ENCODE peak calls at places on chromosomes 13 and 19, in seven cellular contexts. F is foreskin fibroblast, M is PC-3, K is kidney, P is left ventricle myocardium inferior, A is DND-41, Z is AG04450. E is an unnamed sample.
A peak's percentile ranks its signal among the peaks of the same experiment; 100 is the strongest.

GRCh38 chr19:14409157-14410053 is 9.7 kb downstream of the DDX39A start:
- DNase-seq in F (no peak), M (no peak), K (no peak), A (no peak), Z (no peak), P (no peak), E (no peak)

GRCh38 chr13:29538625-29538976 is 56.9 kb downstream of the SLC7A1 start:
- DNase-seq in P (no peak), A (no peak), Z (no peak), M (no peak), K (no peak), F (no peak), E (no peak)

GRCh38 chr13:30569901-30570576 is 47.7 kb upstream of the USPL1 start:
- DNase-seq in M (peak; percentile 88), F (peak; percentile 94), Z (peak; percentile 91), P (no peak), K (no peak), A (no peak), E (peak; percentile 83)

GRCh38 chr13:31824705-31825512 is 85.6 kb downstream of the RXFP2 start:
- DNase-seq in P (no peak), A (no peak), M (peak; percentile 19), K (no peak), F (no peak), Z (no peak), E (no peak)

GRCh38 chr13:51804295-51805172 is 571 bp upstream of the DHRS12 start:
- DNase-seq in K (no peak), A (no peak), Z (no peak), F (no peak), P (no peak), M (no peak), E (no peak)

GRCh38 chr19:52369463-52370340 is at the start of gene ZNF880:
- DNase-seq in P (peak; percentile 95), A (no peak), Z (peak; percentile 80), F (peak; percentile 92), K (peak; percentile 98), M (peak; percentile 52), E (peak; percentile 37)

GRCh38 chr13:42384265-42384664 is 112.3 kb downstream of the AKAP11 start:
- DNase-seq in A (no peak), M (peak; percentile 59), P (no peak), K (no peak), Z (no peak), F (no peak), E (no peak)

GRCh38 chr19:17243854-17244617 is 1.7 kb downstream of the NR2F6 start:
- DNase-seq in Z (no peak), M (peak; percentile 42), A (no peak), K (peak; percentile 87), P (peak; percentile 75), F (no peak), E (no peak)

GRCh38 chr13:46530084-46530935 is 22.7 kb upstream of the LRCH1 start:
- DNase-seq in M (peak; percentile 80), A (no peak), F (no peak), Z (no peak), P (no peak), K (no peak), E (no peak)

GRCh38 chr19:52662631-52663030 is 24.5 kb upstream of the ZNF83 start:
- DNase-seq in A (no peak), M (peak; percentile 88), K (no peak), P (no peak), F (no peak), Z (no peak), E (no peak)

GRCh38 chr13:108609353-108609752 is 20.1 kb upstream of the MYO16 start:
- DNase-seq in K (no peak), M (peak; percentile 57), F (no peak), P (no peak), A (no peak), Z (peak; percentile 6), E (peak; percentile 0)

GRCh38 chr19:4559569-4559968 is at the start of gene SEMA6B:
- DNase-seq in F (peak; percentile 13), M (no peak), Z (no peak), A (no peak), P (peak; percentile 55), K (no peak), E (no peak)

GRCh38 chr19:444677-445210 is 16.1 kb downstream of the SHC2 start:
- DNase-seq in M (no peak), P (no peak), F (no peak), K (no peak), A (no peak), Z (no peak), E (no peak)

GRCh38 chr13:23810842-23811241 is 78.4 kb downstream of the MIPEP start:
- DNase-seq in M (no peak), K (no peak), P (no peak), A (no peak), F (no peak), Z (no peak), E (no peak)

GRCh38 chr13:53064721-53065120 is 36.1 kb downstream of the OLFM4 start:
- DNase-seq in M (no peak), K (no peak), Z (no peak), P (no peak), A (no peak), F (no peak), E (no peak)

GRCh38 chr19:5975388-5975728 is 2.6 kb downstream of the RANBP3 start:
- DNase-seq in P (no peak), A (no peak), F (no peak), Z (no peak), K (no peak), M (no peak), E (no peak)

GRCh38 chr13:25981060-25981459 is 70.8 kb downstream of the SHISA2 start:
- DNase-seq in M (no peak), K (no peak), A (no peak), Z (no peak), P (no peak), F (no peak), E (no peak)

GRCh38 chr13:97223711-97224461 is 1.8 kb downstream of the MBNL2 start:
- DNase-seq in Z (peak; percentile 83), A (peak; percentile 20), F (peak; percentile 91), P (peak; percentile 29), K (no peak), M (peak; percentile 72), E (peak; percentile 84)

GRCh38 chr13:47875206-47875605 is 125.9 kb downstream of the SUCLA2 start:
- DNase-seq in K (no peak), A (no peak), M (no peak), P (no peak), F (no peak), Z (no peak), E (no peak)

GRCh38 chr19:38228491-38229439 is 4.7 kb upstream of the DPF1 start:
- DNase-seq in A (no peak), P (no peak), F (no peak), K (no peak), M (no peak), Z (no peak), E (no peak)

GRCh38 chr13:113044431-113045114 is 61.0 kb upstream of the F7 start:
- DNase-seq in K (peak; percentile 41), P (no peak), F (peak; percentile 17), Z (no peak), M (no peak), A (no peak), E (no peak)

GRCh38 chr19:51726049-51726448 is 2.3 kb upstream of the HAS1 start:
- DNase-seq in Z (no peak), M (no peak), A (no peak), F (peak; percentile 53), P (peak; percentile 50), K (no peak), E (no peak)

GRCh38 chr13:72431981-72432617 is 295.3 kb downstream of the MZT1 start:
- DNase-seq in P (no peak), A (no peak), K (no peak), Z (no peak), F (no peak), M (no peak), E (no peak)

GRCh38 chr19:6126335-6126974 is 9.0 kb upstream of the ACSBG2 start:
- DNase-seq in Z (peak; percentile 23), M (peak; percentile 94), A (peak; percentile 19), F (peak; percentile 48), P (no peak), K (no peak), E (no peak)

GRCh38 chr19:30089086-30089665 is 147.1 kb downstream of the URI1 start:
- DNase-seq in M (no peak), K (peak; percentile 46), F (no peak), P (no peak), Z (no peak), A (no peak), E (no peak)

GRCh38 chr19:46202426-46202825 is 27.1 kb upstream of the IGFL1 start:
- DNase-seq in A (no peak), Z (no peak), M (no peak), F (no peak), P (no peak), K (no peak), E (no peak)
- TF ChIP-seq CTCF in A (no peak), Z (no peak), M (no peak), F (no peak), P (no peak), K (no peak), E (no peak)

GRCh38 chr19:35483089-35483488 is 7.2 kb downstream of the KRTDAP start:
- DNase-seq in M (no peak), K (no peak), P (no peak), A (no peak), Z (no peak), F (no peak), E (no peak)

GRCh38 chr19:35487821-35488220 is 2.4 kb downstream of the KRTDAP start:
- DNase-seq in Z (no peak), P (no peak), K (no peak), A (no peak), F (no peak), M (no peak), E (no peak)

GRCh38 chr19:35486268-35486708 is 4.0 kb downstream of the KRTDAP start:
- DNase-seq in P (no peak), K (no peak), A (no peak), Z (no peak), M (no peak), F (no peak), E (no peak)

GRCh38 chr19:35488677-35489076 is 1.6 kb downstream of the KRTDAP start:
- DNase-seq in K (no peak), M (no peak), P (no peak), A (no peak), F (no peak), Z (no peak), E (no peak)

GRCh38 chr19:35484637-35485036 is 5.6 kb downstream of the KRTDAP start:
- DNase-seq in A (no peak), F (no peak), P (no peak), Z (no peak), M (no peak), K (no peak), E (no peak)
- H3K4me3 ChIP-seq in A (no peak overlapping the region), F (no peak overlapping the region), P (no peak overlapping the region), Z (no peak overlapping the region), M (no peak overlapping the region), K (no peak overlapping the region), E (no peak overlapping the region)

DNA sequence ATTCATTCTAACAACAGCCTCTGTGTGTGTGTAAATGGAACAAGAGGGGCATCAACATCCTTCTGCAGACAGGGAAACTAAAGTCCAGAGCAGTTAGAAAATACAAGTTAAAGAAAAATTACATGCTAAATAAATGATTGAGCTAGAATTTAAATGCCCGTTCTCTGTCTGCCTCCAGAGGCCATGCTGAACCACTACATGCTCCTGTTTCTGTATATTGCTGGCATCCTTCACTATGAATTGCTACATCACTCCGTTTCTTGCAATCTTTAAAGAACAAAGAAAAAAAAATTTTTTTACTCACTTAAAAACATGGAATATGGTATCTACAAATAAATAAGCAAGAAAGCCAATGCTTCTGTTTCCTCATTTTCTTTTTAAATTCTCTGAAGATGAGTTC is 47.9 kb downstream of the DCT start:
- DNase-seq in A (no peak), Z (no peak), P (no peak), M (no peak), K (no peak), F (no peak), E (no peak)
- TF ChIP-seq CTCF in A (no peak), Z (peak; percentile 46), P (no peak), M (peak; percentile 41), K (no peak), F (no peak), E (no peak)

GRCh38 chr19:55278391-55279135 is 1.3 kb downstream of the HSPBP1 start:
- DNase-seq in K (no peak), P (no peak), F (no peak), A (no peak), M (no peak), Z (no peak), E (no peak)
- H3K4me3 ChIP-seq in K (peak overlapping the region; percentile 42), P (peak overlapping the region; percentile 77), F (peak overlapping the region; percentile 97), A (peak overlapping the region; percentile 73), M (peak overlapping the region; percentile 96), Z (no peak overlapping the region), E (peak overlapping the region; percentile 93)